ENCODE peak calls at places on chromosomes 3 and 15, in ten cellular contexts. B is neural crest cell; L is RWPE1; S is WTC11; E is A549; O is AG10803; R is CD8-positive, alpha-beta T cell; G is dorsolateral prefrontal cortex; K is foreskin fibroblast; I is astrocyte of the spinal cord. Z is an unnamed sample.

GRCh38 chr3:110015231-110015963 is 678.1 kb upstream of the DPPA4 start:
- DNase-seq in S (no peak), G (no peak), E (no peak), R (no peak), L (no peak), K (no peak), O (no peak), B (no peak), I (no peak), Z (no peak)

GRCh38 chr3:134795776-134796312 is 784 bp downstream of the EPHB1 start:
- DNase-seq in O (peak), K (peak), G (peak), I (peak), L (no peak), S (peak), E (peak), B (no peak), R (no peak), Z (no peak)

GRCh38 chr3:134333522-134334181 is 40.6 kb downstream of the AMOTL2 start:
- DNase-seq in R (no peak), E (peak), G (peak), S (no peak), O (peak), K (peak), L (no peak), B (no peak), I (peak), Z (no peak)

GRCh38 chr3:127041264-127041820 is 58.4 kb downstream of the PLXNA1 start:
- DNase-seq in I (no peak), L (no peak), E (no peak), R (no peak), S (no peak), B (no peak), G (peak), O (no peak), K (no peak), Z (no peak)

GRCh38 chr3:143613226-143613625 is 235.0 kb downstream of the SLC9A9 start:
- DNase-seq in B (no peak), I (no peak), S (no peak), O (peak), R (no peak), L (no peak), E (no peak), G (no peak), K (peak), Z (no peak)

GRCh38 chr3:20898962-20899361 is 713.0 kb upstream of the SGO1 start:
- DNase-seq in K (no peak), G (no peak), R (no peak), O (no peak), S (no peak), I (no peak), B (no peak), L (no peak), E (no peak), Z (no peak)

GRCh38 chr15:46701347-46701746 is 1016.0 kb upstream of the SEMA6D start:
- DNase-seq in K (no peak), E (no peak), O (no peak), R (no peak), S (no peak), G (no peak), I (no peak), L (no peak), B (no peak), Z (no peak)

GRCh38 chr15:52733696-52734255 is 54.6 kb upstream of the ATOSA start:
- DNase-seq in B (no peak), I (peak), K (peak), R (no peak), L (no peak), S (no peak), E (no peak), G (no peak), O (peak), Z (no peak)

GRCh38 chr15:69880616-69881309 is 217.0 kb downstream of the TLE3 start:
- DNase-seq in S (no peak), I (no peak), L (no peak), R (no peak), O (no peak), E (no peak), K (no peak), B (no peak), G (no peak), Z (no peak)

GRCh38 chr3:149810846-149811245 is 2.2 kb upstream of the RNF13 start:
- DNase-seq in S (no peak), O (no peak), G (no peak), B (no peak), E (no peak), R (no peak), L (no peak), K (no peak), I (no peak), Z (no peak)

GRCh38 chr3:188170461-188171459 is 16.8 kb downstream of the LPP start:
- DNase-seq in S (no peak), R (no peak), B (no peak), L (peak), O (no peak), E (peak), K (no peak), I (no peak), G (no peak), Z (no peak)

GRCh38 chr15:58980351-58980939 is 7.0 kb upstream of the RNF111 start:
- DNase-seq in K (peak), S (no peak), B (no peak), I (peak), L (peak), E (peak), G (no peak), O (peak), R (no peak), Z (peak)

GRCh38 chr3:99645277-99646106 is 7.1 kb downstream of the COL8A1 start:
- DNase-seq in B (no peak), K (peak), R (no peak), S (peak), E (peak), O (peak), L (peak), G (no peak), I (peak), Z (peak)

GRCh38 chr15:45457215-45457614 is 65.3 kb downstream of the SLC30A4 start:
- DNase-seq in S (no peak), I (no peak), O (no peak), K (no peak), B (no peak), R (no peak), L (no peak), E (no peak), G (no peak), Z (no peak)

GRCh38 chr3:42216820-42217416 is 49.1 kb downstream of the CCK start:
- DNase-seq in E (no peak), I (peak), O (peak), S (no peak), B (no peak), R (no peak), K (peak), G (no peak), L (no peak), Z (no peak)

GRCh38 chr15:100772478-100773378 is 106.9 kb upstream of the ALDH1A3 start:
- DNase-seq in K (no peak), O (no peak), B (no peak), S (peak), R (no peak), E (no peak), G (no peak), L (no peak), I (no peak), Z (no peak)

GRCh38 chr15:37059051-37059450 is 41.3 kb downstream of the MEIS2 start:
- DNase-seq in L (peak), O (peak), S (no peak), K (peak), I (peak), B (no peak), G (no peak), R (no peak), E (no peak), Z (no peak)

GRCh38 chr15:42616107-42616506 is 40.7 kb downstream of the STARD9 start:
- DNase-seq in B (no peak), S (no peak), R (no peak), K (no peak), G (no peak), I (no peak), O (no peak), L (no peak), E (no peak), Z (no peak)

GRCh38 chr15:85748729-85749128 is 46.0 kb downstream of the KLHL25 start:
- DNase-seq in O (no peak), B (no peak), I (no peak), G (no peak), K (no peak), L (no peak), S (peak), E (no peak), R (no peak), Z (peak)

GRCh38 chr15:64051645-64052259 is 5.5 kb upstream of the DAPK2 start:
- DNase-seq in R (no peak), K (no peak), L (no peak), S (no peak), I (no peak), G (no peak), E (no peak), B (no peak), O (no peak), Z (no peak)

GRCh38 chr3:189954733-189955665 is 165.7 kb downstream of the P3H2 start:
- DNase-seq in S (no peak), I (no peak), L (no peak), K (no peak), G (no peak), B (no peak), O (peak), E (no peak), R (no peak), Z (no peak)

GRCh38 chr3:174949523-174949922 is 90.4 kb downstream of the NAALADL2 start:
- DNase-seq in S (no peak), B (no peak), K (peak), I (peak), G (no peak), L (peak), O (peak), R (no peak), E (peak), Z (no peak)

GRCh38 chr3:143585720-143586456 is 262.4 kb downstream of the SLC9A9 start:
- DNase-seq in O (no peak), G (no peak), L (no peak), S (no peak), R (no peak), I (no peak), K (no peak), E (no peak), B (no peak), Z (no peak)

GRCh38 chr15:35580606-35581005 is 34.6 kb upstream of the DPH6 start:
- DNase-seq in S (no peak), B (no peak), I (no peak), L (no peak), K (no peak), E (no peak), O (no peak), G (no peak), R (no peak), Z (no peak)

GRCh38 chr3:37290551-37290950 is 116.2 kb upstream of the LRRFIP2 start:
- DNase-seq in G (no peak), B (no peak), O (peak), E (no peak), R (no peak), I (peak), S (no peak), L (peak), K (peak), Z (no peak)

GRCh38 chr3:37996785-37997301 is 6.3 kb downstream of the VILL start:
- DNase-seq in O (peak), I (peak), S (peak), K (peak), G (peak), R (peak), L (peak), B (peak), E (peak), Z (peak)

GRCh38 chr3:127455541-127456450 is 134.7 kb downstream of the TPRA1 start:
- DNase-seq in S (peak), I (peak), G (peak), K (peak), L (peak), O (peak), R (no peak), B (peak), E (peak), Z (peak)

GRCh38 chr3:111246967-111247760 is 175.5 kb downstream of the NECTIN3 start:
- DNase-seq in B (no peak), S (no peak), R (no peak), O (peak), I (peak), K (peak), L (peak), G (no peak), E (peak), Z (no peak)

GRCh38 chr15:86555939-86556725 is 476.5 kb downstream of the AGBL1 start:
- DNase-seq in E (peak), G (no peak), R (no peak), O (no peak), I (peak), K (no peak), L (peak), S (no peak), B (no peak), Z (no peak)

GRCh38 chr3:173976281-173976680 is 578.7 kb downstream of the NLGN1 start:
- DNase-seq in K (no peak), B (no peak), L (no peak), I (no peak), R (no peak), G (no peak), E (no peak), S (no peak), O (peak), Z (no peak)

GRCh38 chr3:8604006-8604405 is 40.6 kb downstream of the SSUH2 start:
- DNase-seq in B (no peak), S (no peak), G (no peak), R (no peak), I (no peak), O (no peak), E (no peak), L (no peak), K (no peak), Z (no peak)

GRCh38 chr3:166362698-166363097 is 525.5 kb upstream of the BCHE start:
- DNase-seq in I (no peak), E (no peak), K (no peak), O (no peak), G (no peak), B (no peak), R (no peak), L (peak), S (no peak), Z (no peak)

GRCh38 chr3:141623732-141624131 is 114.4 kb upstream of the RNF7 start:
- DNase-seq in O (no peak), S (no peak), I (no peak), G (no peak), B (no peak), K (no peak), R (no peak), L (no peak), E (no peak), Z (no peak)

GRCh38 chr15:83310521-83311456 is 26.3 kb upstream of the BNC1 start:
- DNase-seq in G (no peak), I (no peak), L (no peak), K (no peak), R (no peak), O (peak), S (no peak), E (no peak), B (no peak), Z (no peak)

GRCh38 chr3:37628711-37629301 is 232.9 kb upstream of the CTDSPL start:
- DNase-seq in G (no peak), O (peak), S (no peak), K (peak), L (no peak), E (no peak), B (no peak), R (no peak), I (peak), Z (no peak)

GRCh38 chr15:50676799-50677483 is 9.7 kb downstream of the TRPM7 start:
- DNase-seq in L (peak), K (peak), E (peak), I (peak), R (no peak), B (no peak), G (no peak), S (no peak), O (peak), Z (no peak)

GRCh38 chr3:183815951-183816475 is 9.4 kb downstream of the MAP6D1 start:
- DNase-seq in K (no peak), B (no peak), E (no peak), G (no peak), S (peak), I (no peak), L (no peak), O (no peak), R (no peak), Z (no peak)

DNA sequence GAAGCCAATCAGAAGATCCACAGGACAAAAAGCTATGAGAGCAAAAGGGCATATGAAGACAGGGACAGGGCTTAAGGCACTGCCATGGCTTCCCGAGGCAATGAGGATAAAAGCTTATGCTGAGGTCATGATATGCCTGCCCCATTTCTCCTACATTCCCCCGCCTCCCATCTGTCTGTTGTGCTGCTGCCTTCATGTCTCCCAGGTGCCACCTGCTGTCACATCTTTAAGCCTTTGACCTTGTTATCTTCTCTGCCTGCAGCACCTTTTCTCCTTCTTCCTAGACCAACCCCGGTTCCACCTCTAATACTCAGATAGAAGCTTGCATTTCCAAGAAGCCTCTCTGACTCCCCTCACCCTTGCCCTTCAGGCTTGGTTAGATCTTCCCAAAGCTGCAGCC is 213.8 kb downstream of the ARRDC4 start:
- DNase-seq in O (peak), E (peak), R (no peak), G (no peak), K (no peak), L (peak), S (no peak), I (no peak), B (no peak), Z (no peak)
- TF ChIP-seq CTCF in O (no peak), E (no peak), R (no peak), G (no peak), K (peak), L (no peak), S (no peak), I (no peak), B (no peak), Z (no peak)

DNA sequence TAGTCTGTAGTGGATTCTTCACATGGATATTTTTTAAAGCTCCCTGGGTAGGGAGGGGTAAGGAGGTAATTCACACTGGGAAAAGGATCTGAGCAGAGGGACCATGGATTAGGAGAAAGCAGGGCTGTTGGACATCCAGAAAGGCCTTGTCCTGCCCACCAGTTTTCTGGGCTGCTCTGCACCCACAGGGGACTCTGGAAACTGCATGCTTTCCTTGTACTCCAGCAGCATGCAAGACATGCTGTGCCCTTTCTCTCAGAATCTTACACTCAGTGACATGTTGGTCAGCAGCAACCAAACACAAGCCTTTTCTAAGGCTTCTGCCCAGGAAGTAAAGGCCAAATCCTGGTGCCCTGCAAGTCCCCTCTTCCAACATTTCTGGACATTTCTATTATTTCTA is 2.5 kb upstream of the FBN1 start:
- DNase-seq in S (no peak), K (peak), O (peak), R (no peak), G (peak), L (no peak), E (peak), B (no peak), I (peak), Z (peak)
- TF ChIP-seq CTCF in S (no peak), K (peak), O (peak), R (no peak), G (no peak), L (no peak), E (no peak), B (no peak), I (peak), Z (no peak)

DNA sequence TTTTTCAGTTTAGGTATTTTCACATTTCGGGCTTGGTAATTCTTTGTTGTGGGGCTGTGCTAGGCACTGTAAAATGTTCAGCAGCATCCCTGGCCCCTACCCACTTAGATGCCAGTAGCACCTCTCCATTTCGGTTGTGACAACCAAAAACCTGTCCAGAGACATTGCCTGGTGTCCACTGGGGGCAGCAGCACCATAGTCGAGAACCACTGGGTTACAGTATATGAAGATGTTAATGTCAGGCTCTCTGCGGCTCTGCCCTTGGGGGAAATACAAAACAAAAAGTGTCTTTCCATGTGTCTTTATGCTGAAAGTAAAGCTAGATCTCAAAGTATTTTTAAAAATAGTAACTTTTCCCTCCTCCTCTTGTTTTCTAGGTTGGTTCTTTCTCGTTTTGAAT is 177.2 kb downstream of the ITPR1 start:
- DNase-seq in R (no peak), S (peak), L (peak), B (no peak), I (no peak), O (no peak), G (no peak), E (peak), K (peak), Z (peak)
- TF ChIP-seq CTCF in R (no peak), S (peak), L (peak), B (peak), I (peak), O (peak), G (no peak), E (peak), K (peak), Z (peak)

DNA sequence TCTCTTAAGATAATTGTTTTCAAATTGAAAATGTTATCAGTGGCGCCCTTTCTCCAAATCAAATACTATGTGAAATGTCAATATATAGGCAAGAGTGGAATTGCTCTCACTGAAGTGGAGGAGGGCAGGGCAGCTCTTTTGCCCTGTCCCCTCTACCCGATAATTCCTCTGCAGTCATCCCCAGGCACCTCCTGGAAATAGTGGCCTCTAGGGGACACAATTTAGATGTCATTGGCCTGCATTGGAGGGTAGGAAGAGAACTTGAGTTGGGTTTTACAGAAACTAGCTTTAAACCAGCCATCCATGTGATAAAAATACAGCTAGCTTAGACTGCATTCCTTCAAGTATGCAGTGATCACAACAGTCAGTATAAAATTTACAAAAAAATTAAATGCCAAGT is 288.9 kb downstream of the EDEM1 start:
- DNase-seq in G (no peak), I (no peak), R (no peak), K (no peak), E (no peak), L (no peak), B (no peak), O (no peak), S (no peak), Z (no peak)
- TF ChIP-seq CTCF in G (no peak), I (no peak), R (no peak), K (no peak), E (no peak), L (no peak), B (no peak), O (no peak), S (no peak), Z (no peak)

GRCh38 chr3:87549208-87549607 is 272.8 kb upstream of the POU1F1 start:
- DNase-seq in E (no peak), O (no peak), B (no peak), L (no peak), G (no peak), R (no peak), K (no peak), S (no peak), I (no peak), Z (no peak)

GRCh38 chr3:87541711-87542110 is 265.3 kb upstream of the POU1F1 start:
- DNase-seq in R (no peak), B (no peak), I (no peak), L (no peak), O (no peak), S (no peak), E (no peak), K (no peak), G (no peak), Z (no peak)

GRCh38 chr3:87548271-87548670 is 271.9 kb upstream of the POU1F1 start:
- DNase-seq in O (no peak), R (no peak), E (no peak), K (no peak), I (no peak), L (no peak), S (no peak), G (no peak), B (no peak), Z (no peak)

DNA sequence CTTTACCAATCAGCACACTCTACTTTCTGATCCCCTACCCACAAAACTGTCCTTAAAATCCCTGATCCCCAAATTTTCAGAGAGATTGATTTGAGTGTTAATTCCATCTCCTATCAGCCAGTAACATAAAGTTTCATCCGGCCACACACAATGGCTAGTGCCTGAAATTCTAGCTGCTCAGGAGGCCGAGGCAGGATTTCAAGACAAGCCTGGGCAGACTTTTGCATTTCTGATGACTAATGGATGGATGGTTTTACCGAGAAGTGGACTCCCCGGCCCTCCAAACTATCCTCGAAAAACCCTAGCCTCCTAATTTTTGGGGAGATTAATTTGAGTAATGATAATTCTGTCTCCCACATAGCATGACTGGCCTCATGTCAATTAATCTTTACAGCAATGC is 269.8 kb upstream of the POU1F1 start:
- DNase-seq in K (no peak), I (no peak), E (no peak), O (no peak), B (no peak), L (peak), R (no peak), S (no peak), G (no peak), Z (no peak)
- TF ChIP-seq CTCF in K (no peak), I (no peak), E (no peak), O (no peak), B (no peak), L (no peak), R (no peak), S (no peak), G (no peak), Z (no peak)

Z was measured in GM13977.